ENCODE peak calls at places on chromosomes 4 and X, in four cellular contexts. One of them, this sample, is unnamed. For H3K9me3 and H3K4me1, the result is how much of the 10 kb centered on the place peaks cover.

GRCh38 chr4:184286346-184286745 is 68.7 kb upstream of the ENPP6 start:
- DNase-seq in cardiac muscle cell: no peak
- DNase-seq in HCT116: no peak
- DNase-seq in H9: no peak
- DNase-seq in this sample: no peak

GRCh38 chr4:122689972-122690371 is 42.5 kb upstream of the BBS12 start:
- DNase-seq in H9: no peak
- DNase-seq in cardiac muscle cell: no peak
- DNase-seq in HCT116: no peak
- DNase-seq in this sample: no peak

GRCh38 chr4:85637778-85638177 is 162.8 kb downstream of the ARHGAP24 start:
- DNase-seq in HCT116: no peak
- DNase-seq in H9: no peak
- DNase-seq in cardiac muscle cell: no peak
- DNase-seq in this sample: no peak

GRCh38 chr4:152950402-152951274 is 14.5 kb downstream of the FHDC1 start:
- DNase-seq in HCT116: no peak
- DNase-seq in cardiac muscle cell: no peak
- DNase-seq in H9: no peak
- DNase-seq in this sample: no peak

GRCh38 chr4:7862561-7863200 is 77.0 kb downstream of the AFAP1 start:
- DNase-seq in cardiac muscle cell: no peak
- DNase-seq in H9: no peak
- DNase-seq in HCT116: no peak
- DNase-seq in this sample: peak

GRCh38 chr4:123363729-123364128 is 32.9 kb upstream of the SPRY1 start:
- DNase-seq in HCT116: no peak
- DNase-seq in H9: no peak
- DNase-seq in cardiac muscle cell: no peak
- DNase-seq in this sample: no peak

GRCh38 chr4:78650106-78651021 is 98.8 kb downstream of the ANXA3 start:
- DNase-seq in H9: no peak
- DNase-seq in HCT116: no peak
- DNase-seq in cardiac muscle cell: peak
- DNase-seq in this sample: no peak

GRCh38 chr4:133247861-133248260 is 98.8 kb downstream of the PCDH10 start:
- DNase-seq in cardiac muscle cell: no peak
- DNase-seq in HCT116: no peak
- DNase-seq in H9: no peak
- DNase-seq in this sample: no peak

GRCh38 chr4:20368926-20369325 is 117.2 kb downstream of the SLIT2 start:
- DNase-seq in cardiac muscle cell: no peak
- DNase-seq in H9: no peak
- DNase-seq in HCT116: no peak
- DNase-seq in this sample: no peak

GRCh38 chr4:120616-121015 is 3.7 kb upstream of the ZNF718 start:
- DNase-seq in H9: no peak
- DNase-seq in HCT116: no peak
- DNase-seq in cardiac muscle cell: no peak
- DNase-seq in this sample: no peak

GRCh38 chr4:153207027-153207426 is 2.8 kb downstream of the TRIM2 start:
- DNase-seq in cardiac muscle cell: no peak
- DNase-seq in H9: peak
- DNase-seq in HCT116: no peak
- DNase-seq in this sample: peak

GRCh38 chr4:5098176-5098575 is 46.9 kb downstream of the STK32B start:
- DNase-seq in HCT116: no peak
- DNase-seq in H9: no peak
- DNase-seq in cardiac muscle cell: no peak
- DNase-seq in this sample: no peak

GRCh38 chrX:75155454-75155829 is 641 bp downstream of the ABCB7 start:
- DNase-seq in H9: no peak
- DNase-seq in HCT116: no peak
- DNase-seq in cardiac muscle cell: no peak
- DNase-seq in this sample: no peak

GRCh38 chr4:85703098-85703497 is 228.1 kb downstream of the ARHGAP24 start:
- DNase-seq in cardiac muscle cell: no peak
- DNase-seq in HCT116: no peak
- DNase-seq in H9: no peak
- DNase-seq in this sample: no peak

GRCh38 chr4:180449395-180449956 is 1793.7 kb upstream of the TENM3 start:
- DNase-seq in HCT116: peak
- DNase-seq in cardiac muscle cell: peak
- DNase-seq in H9: peak
- DNase-seq in this sample: peak

GRCh38 chr4:151561551-151562256 is 152.7 kb downstream of the FHIP1A start:
- DNase-seq in H9: no peak
- DNase-seq in HCT116: no peak
- DNase-seq in cardiac muscle cell: no peak
- DNase-seq in this sample: no peak

GRCh38 chr4:111650146-111650545 is 495.1 kb upstream of the FAM241A start:
- DNase-seq in cardiac muscle cell: no peak
- DNase-seq in HCT116: no peak
- DNase-seq in H9: no peak
- DNase-seq in this sample: no peak

GRCh38 chrX:5595570-5595969 is 633.1 kb downstream of the NLGN4X start:
- DNase-seq in H9: no peak
- DNase-seq in cardiac muscle cell: no peak
- DNase-seq in HCT116: no peak
- DNase-seq in this sample: no peak

GRCh38 chr4:14990484-14990883 is 11.8 kb upstream of the CPEB2 start:
- DNase-seq in cardiac muscle cell: no peak
- DNase-seq in H9: no peak
- DNase-seq in HCT116: no peak
- DNase-seq in this sample: no peak

GRCh38 chrX:63764946-63765345 is 20.1 kb downstream of the ARHGEF9 start:
- DNase-seq in cardiac muscle cell: no peak
- DNase-seq in H9: no peak
- DNase-seq in HCT116: no peak
- DNase-seq in this sample: no peak

GRCh38 chr4:128558896-128559669 is 250.4 kb upstream of the JADE1 start:
- DNase-seq in cardiac muscle cell: no peak
- DNase-seq in HCT116: no peak
- DNase-seq in H9: no peak
- DNase-seq in this sample: no peak

GRCh38 chr4:154039435-154040061 is 250.7 kb upstream of the SFRP2 start:
- DNase-seq in H9: no peak
- DNase-seq in cardiac muscle cell: no peak
- DNase-seq in HCT116: no peak
- DNase-seq in this sample: no peak

GRCh38 chr4:184100297-184100885 is 117.3 kb downstream of the ENPP6 start:
- DNase-seq in H9: peak
- DNase-seq in cardiac muscle cell: peak
- DNase-seq in HCT116: peak
- DNase-seq in this sample: no peak

DNA sequence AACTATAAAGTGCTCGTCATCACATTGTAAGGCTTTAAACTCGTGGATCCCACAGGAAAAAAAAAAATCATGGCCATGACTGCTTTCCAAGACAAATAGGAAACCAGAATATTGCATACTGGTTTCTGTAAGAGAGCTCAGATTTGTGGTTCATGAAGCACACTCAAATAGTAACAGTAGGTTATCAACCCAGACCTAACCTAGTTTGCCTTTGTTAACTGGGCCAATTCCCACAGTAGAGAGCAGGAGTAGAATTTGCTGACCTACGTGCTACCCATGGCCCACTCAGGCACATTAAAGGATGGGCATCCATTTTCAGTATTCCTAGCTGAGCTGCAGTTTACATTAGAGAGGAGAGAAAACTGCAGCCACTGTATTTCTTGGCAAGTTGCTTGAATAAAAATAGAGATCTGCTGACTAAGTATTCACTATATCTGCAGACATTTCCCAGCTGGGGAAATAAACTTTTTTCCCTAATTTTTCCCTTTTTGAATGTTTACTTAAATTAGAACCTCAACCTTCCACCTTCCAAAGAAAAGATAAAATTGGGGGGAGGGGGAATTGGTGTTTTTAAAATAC is 218.5 kb downstream of the SPANXN3 start:
- DNase-seq in cardiac muscle cell: no peak
- DNase-seq in H9: no peak
- DNase-seq in HCT116: no peak
- DNase-seq in this sample: no peak
- H3K9me3 ChIP-seq in cardiac muscle cell: under half
- H3K9me3 ChIP-seq in H9: under half
- H3K9me3 ChIP-seq in HCT116: under half
- H3K9me3 ChIP-seq in this sample: under half

GRCh38 chr4:107989537-107990386 is at the start of gene HADH:
- DNase-seq in H9: peak
- DNase-seq in cardiac muscle cell: peak
- DNase-seq in HCT116: peak
- DNase-seq in this sample: peak
- H3K4me1 ChIP-seq in H9: under half
- H3K4me1 ChIP-seq in cardiac muscle cell: under half
- H3K4me1 ChIP-seq in HCT116: under half
- H3K4me1 ChIP-seq in this sample: under half

GRCh38 chrX:123807825-123808416 is 51.9 kb upstream of the XIAP start:
- DNase-seq in HCT116: no peak
- DNase-seq in H9: no peak
- DNase-seq in cardiac muscle cell: no peak
- DNase-seq in this sample: no peak
- H3K9me3 ChIP-seq in HCT116: under half
- H3K9me3 ChIP-seq in H9: under half
- H3K9me3 ChIP-seq in cardiac muscle cell: under half
- H3K9me3 ChIP-seq in this sample: under half

GRCh38 chr4:142697928-142698327 is 148.2 kb downstream of the INPP4B start:
- DNase-seq in cardiac muscle cell: no peak
- DNase-seq in HCT116: no peak
- DNase-seq in H9: no peak
- DNase-seq in this sample: no peak
- H3K4me1 ChIP-seq in cardiac muscle cell: under half
- H3K4me1 ChIP-seq in HCT116: under half
- H3K4me1 ChIP-seq in H9: under half
- H3K4me1 ChIP-seq in this sample: under half

DNA sequence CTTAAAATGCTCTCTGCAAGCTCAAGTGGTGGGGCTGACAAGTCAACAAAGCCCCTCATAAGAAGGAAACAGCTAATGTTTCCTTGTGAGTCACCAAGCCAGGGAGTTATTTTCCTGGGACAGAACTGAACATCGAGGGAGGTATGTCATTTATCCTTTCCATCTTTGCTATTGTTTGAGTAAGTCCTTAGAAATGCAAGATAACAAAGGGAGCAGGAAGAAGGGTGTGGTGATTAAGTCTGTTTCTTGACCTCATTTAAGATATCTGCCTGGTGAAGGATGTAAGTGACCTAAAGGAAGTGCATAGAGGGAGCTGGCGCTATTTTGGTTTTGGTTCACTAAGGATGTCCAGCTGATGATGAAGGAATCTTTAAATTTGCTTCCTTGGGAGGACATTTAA is 39.9 kb downstream of the ATG4A start:
- DNase-seq in HCT116: no peak
- DNase-seq in H9: no peak
- DNase-seq in cardiac muscle cell: no peak
- DNase-seq in this sample: no peak
- H3K9me3 ChIP-seq in HCT116: under half
- H3K9me3 ChIP-seq in H9: under half
- H3K9me3 ChIP-seq in cardiac muscle cell: under half
- H3K9me3 ChIP-seq in this sample: under half

DNA sequence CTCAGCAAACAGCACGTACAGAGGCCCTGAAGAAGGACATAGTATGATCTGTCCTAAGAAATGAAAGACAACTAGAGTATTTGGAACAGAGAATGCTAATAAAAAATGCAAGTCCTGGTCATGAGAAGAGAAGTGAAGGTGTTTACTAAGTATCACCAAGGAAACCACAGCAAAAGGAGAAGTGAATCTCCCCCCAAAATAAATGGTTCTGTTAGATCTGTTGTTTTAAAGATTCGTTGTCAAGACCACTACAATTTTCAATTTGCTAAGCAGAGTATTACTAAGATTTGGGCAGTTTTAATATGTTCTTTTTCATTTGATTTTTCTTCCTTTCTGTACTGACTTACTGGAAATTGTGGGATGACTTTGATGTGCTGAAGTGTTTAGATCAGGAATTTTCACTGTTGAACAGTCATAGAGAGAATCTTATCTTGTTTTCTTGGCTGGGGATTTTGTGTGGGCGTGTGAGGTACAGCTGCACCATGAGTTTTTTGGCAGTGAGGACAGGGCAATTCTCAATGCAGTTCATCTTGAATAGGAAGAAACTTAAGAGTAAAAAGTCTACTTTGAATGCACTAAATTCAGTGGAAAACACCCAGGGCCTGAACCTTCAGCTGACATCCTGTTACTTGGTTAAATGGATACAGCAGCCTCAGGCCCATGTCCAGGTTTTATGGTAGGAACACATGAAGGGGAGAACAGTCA is 132.2 kb downstream of the STIM2 start:
- DNase-seq in HCT116: no peak
- DNase-seq in cardiac muscle cell: peak
- DNase-seq in H9: no peak
- DNase-seq in this sample: no peak
- H3K4me1 ChIP-seq in HCT116: under half
- H3K4me1 ChIP-seq in cardiac muscle cell: under half
- H3K4me1 ChIP-seq in H9: under half
- H3K4me1 ChIP-seq in this sample: under half

GRCh38 chrX:118740276-118740889 is 13.0 kb downstream of the IL13RA1 start:
- DNase-seq in HCT116: no peak
- DNase-seq in H9: no peak
- DNase-seq in cardiac muscle cell: no peak
- DNase-seq in this sample: no peak
- H3K9me3 ChIP-seq in HCT116: under half
- H3K9me3 ChIP-seq in H9: under half
- H3K9me3 ChIP-seq in cardiac muscle cell: under half
- H3K9me3 ChIP-seq in this sample: under half

GRCh38 chr4:75727073-75727472 is 2.7 kb downstream of the USO1 start:
- DNase-seq in HCT116: no peak
- DNase-seq in cardiac muscle cell: no peak
- DNase-seq in H9: no peak
- DNase-seq in this sample: no peak
- H3K4me1 ChIP-seq in HCT116: under half
- H3K4me1 ChIP-seq in cardiac muscle cell: under half
- H3K4me1 ChIP-seq in H9: under half
- H3K4me1 ChIP-seq in this sample: under half

GRCh38 chr4:68865760-68866159 is 50.0 kb downstream of the UGT2B10 start:
- DNase-seq in HCT116: no peak
- DNase-seq in H9: no peak
- DNase-seq in cardiac muscle cell: no peak
- DNase-seq in this sample: no peak

GRCh38 chr4:68861057-68861456 is 45.3 kb downstream of the UGT2B10 start:
- DNase-seq in H9: no peak
- DNase-seq in HCT116: no peak
- DNase-seq in cardiac muscle cell: no peak
- DNase-seq in this sample: no peak

GRCh38 chr4:68865178-68865638 is 49.4 kb downstream of the UGT2B10 start:
- DNase-seq in cardiac muscle cell: no peak
- DNase-seq in HCT116: no peak
- DNase-seq in H9: no peak
- DNase-seq in this sample: no peak

GRCh38 chr4:68869274-68869773 is 53.5 kb downstream of the UGT2B10 start:
- DNase-seq in cardiac muscle cell: no peak
- DNase-seq in HCT116: no peak
- DNase-seq in H9: no peak
- DNase-seq in this sample: no peak

GRCh38 chr4:68864438-68865177 is 48.8 kb downstream of the UGT2B10 start:
- DNase-seq in H9: no peak
- DNase-seq in HCT116: no peak
- DNase-seq in cardiac muscle cell: no peak
- DNase-seq in this sample: no peak
- H3K9me3 ChIP-seq in H9: under half
- H3K9me3 ChIP-seq in HCT116: under half
- H3K9me3 ChIP-seq in cardiac muscle cell: under half
- H3K9me3 ChIP-seq in this sample: under half

This sample was measured in HAP-1.